ENCODE peak calls at places on chromosomes 11 and 22, in seven cellular contexts. One of them, this sample, is unnamed.

GRCh38 chr11:76672431-76673163 is 2.0 kb upstream of the LRRC32 start:
- DNase-seq in brain microvascular endothelial cell: no peak
- DNase-seq in heart left ventricle: no peak
- DNase-seq in cardiac fibroblast: no peak
- DNase-seq in GM06990: peak
- DNase-seq in kidney epithelial cell: peak
- DNase-seq in fibroblast of pulmonary artery: peak
- DNase-seq in this sample: peak

GRCh38 chr11:16605440-16605970 is 132.9 kb upstream of the C11orf58 start:
- DNase-seq in kidney epithelial cell: no peak
- DNase-seq in fibroblast of pulmonary artery: peak
- DNase-seq in brain microvascular endothelial cell: peak
- DNase-seq in cardiac fibroblast: no peak
- DNase-seq in GM06990: no peak
- DNase-seq in heart left ventricle: peak
- DNase-seq in this sample: peak

GRCh38 chr11:119671048-119671447 is 58.0 kb downstream of the NECTIN1 start:
- DNase-seq in cardiac fibroblast: peak
- DNase-seq in kidney epithelial cell: no peak
- DNase-seq in heart left ventricle: peak
- DNase-seq in GM06990: no peak
- DNase-seq in fibroblast of pulmonary artery: peak
- DNase-seq in brain microvascular endothelial cell: peak
- DNase-seq in this sample: no peak

GRCh38 chr11:31798057-31799035 is 12.8 kb downstream of the PAX6 start:
- DNase-seq in GM06990: peak
- DNase-seq in brain microvascular endothelial cell: no peak
- DNase-seq in cardiac fibroblast: no peak
- DNase-seq in fibroblast of pulmonary artery: no peak
- DNase-seq in kidney epithelial cell: no peak
- DNase-seq in heart left ventricle: no peak
- DNase-seq in this sample: peak

GRCh38 chr11:13480198-13480597 is 15.6 kb downstream of the PTH start:
- DNase-seq in fibroblast of pulmonary artery: no peak
- DNase-seq in cardiac fibroblast: no peak
- DNase-seq in heart left ventricle: no peak
- DNase-seq in brain microvascular endothelial cell: no peak
- DNase-seq in GM06990: no peak
- DNase-seq in kidney epithelial cell: no peak
- DNase-seq in this sample: no peak

GRCh38 chr11:134069426-134069921 is 602 bp downstream of the JAM3 start:
- DNase-seq in cardiac fibroblast: peak
- DNase-seq in GM06990: no peak
- DNase-seq in heart left ventricle: peak
- DNase-seq in kidney epithelial cell: no peak
- DNase-seq in brain microvascular endothelial cell: peak
- DNase-seq in fibroblast of pulmonary artery: peak
- DNase-seq in this sample: no peak

GRCh38 chr22:24420072-24420976 is 7.1 kb upstream of the ADORA2A start:
- DNase-seq in kidney epithelial cell: no peak
- DNase-seq in brain microvascular endothelial cell: no peak
- DNase-seq in GM06990: no peak
- DNase-seq in heart left ventricle: peak
- DNase-seq in cardiac fibroblast: peak
- DNase-seq in fibroblast of pulmonary artery: no peak
- DNase-seq in this sample: no peak

GRCh38 chr11:111331711-111332479 is 33.5 kb downstream of the POU2AF3 start:
- DNase-seq in heart left ventricle: no peak
- DNase-seq in GM06990: no peak
- DNase-seq in fibroblast of pulmonary artery: peak
- DNase-seq in cardiac fibroblast: peak
- DNase-seq in brain microvascular endothelial cell: no peak
- DNase-seq in kidney epithelial cell: no peak
- DNase-seq in this sample: no peak

GRCh38 chr22:49156662-49157285 is 670.9 kb downstream of the BRD1 start:
- DNase-seq in cardiac fibroblast: no peak
- DNase-seq in fibroblast of pulmonary artery: no peak
- DNase-seq in kidney epithelial cell: no peak
- DNase-seq in GM06990: no peak
- DNase-seq in heart left ventricle: no peak
- DNase-seq in brain microvascular endothelial cell: no peak
- DNase-seq in this sample: no peak

GRCh38 chr22:21921729-21922128 is 30.9 kb downstream of the PPM1F start:
- DNase-seq in cardiac fibroblast: no peak
- DNase-seq in kidney epithelial cell: no peak
- DNase-seq in fibroblast of pulmonary artery: no peak
- DNase-seq in heart left ventricle: no peak
- DNase-seq in GM06990: no peak
- DNase-seq in brain microvascular endothelial cell: no peak
- DNase-seq in this sample: no peak

GRCh38 chr11:118918128-118918685 is 7.5 kb downstream of the BCL9L start:
- DNase-seq in brain microvascular endothelial cell: peak
- DNase-seq in cardiac fibroblast: peak
- DNase-seq in GM06990: no peak
- DNase-seq in kidney epithelial cell: no peak
- DNase-seq in fibroblast of pulmonary artery: peak
- DNase-seq in heart left ventricle: peak
- DNase-seq in this sample: no peak

GRCh38 chr11:47500121-47500520 is 51.2 kb upstream of the RAPSN start:
- DNase-seq in fibroblast of pulmonary artery: no peak
- DNase-seq in GM06990: no peak
- DNase-seq in brain microvascular endothelial cell: no peak
- DNase-seq in cardiac fibroblast: no peak
- DNase-seq in kidney epithelial cell: no peak
- DNase-seq in heart left ventricle: no peak
- DNase-seq in this sample: no peak

GRCh38 chr22:38953577-38954413 is 3.6 kb upstream of the APOBEC3A start:
- DNase-seq in cardiac fibroblast: peak
- DNase-seq in brain microvascular endothelial cell: no peak
- DNase-seq in GM06990: peak
- DNase-seq in fibroblast of pulmonary artery: no peak
- DNase-seq in kidney epithelial cell: no peak
- DNase-seq in heart left ventricle: no peak
- DNase-seq in this sample: peak

GRCh38 chr11:71252782-71253730 is 679 bp upstream of the SHANK2 start:
- DNase-seq in fibroblast of pulmonary artery: peak
- DNase-seq in brain microvascular endothelial cell: peak
- DNase-seq in kidney epithelial cell: peak
- DNase-seq in GM06990: no peak
- DNase-seq in heart left ventricle: no peak
- DNase-seq in cardiac fibroblast: peak
- DNase-seq in this sample: no peak

GRCh38 chr11:134230339-134230738 is 5.9 kb downstream of the VPS26B start:
- DNase-seq in brain microvascular endothelial cell: no peak
- DNase-seq in heart left ventricle: no peak
- DNase-seq in kidney epithelial cell: no peak
- DNase-seq in cardiac fibroblast: no peak
- DNase-seq in fibroblast of pulmonary artery: no peak
- DNase-seq in GM06990: no peak
- DNase-seq in this sample: no peak

GRCh38 chr11:120236169-120237107 is 3.5 kb upstream of the POU2F3 start:
- DNase-seq in GM06990: no peak
- DNase-seq in kidney epithelial cell: no peak
- DNase-seq in brain microvascular endothelial cell: no peak
- DNase-seq in heart left ventricle: no peak
- DNase-seq in fibroblast of pulmonary artery: peak
- DNase-seq in cardiac fibroblast: peak
- DNase-seq in this sample: no peak

GRCh38 chr11:18650859-18651557 is 16.9 kb upstream of the SPTY2D1 start:
- DNase-seq in cardiac fibroblast: peak
- DNase-seq in heart left ventricle: peak
- DNase-seq in fibroblast of pulmonary artery: peak
- DNase-seq in kidney epithelial cell: no peak
- DNase-seq in brain microvascular endothelial cell: peak
- DNase-seq in GM06990: peak
- DNase-seq in this sample: peak

DNA sequence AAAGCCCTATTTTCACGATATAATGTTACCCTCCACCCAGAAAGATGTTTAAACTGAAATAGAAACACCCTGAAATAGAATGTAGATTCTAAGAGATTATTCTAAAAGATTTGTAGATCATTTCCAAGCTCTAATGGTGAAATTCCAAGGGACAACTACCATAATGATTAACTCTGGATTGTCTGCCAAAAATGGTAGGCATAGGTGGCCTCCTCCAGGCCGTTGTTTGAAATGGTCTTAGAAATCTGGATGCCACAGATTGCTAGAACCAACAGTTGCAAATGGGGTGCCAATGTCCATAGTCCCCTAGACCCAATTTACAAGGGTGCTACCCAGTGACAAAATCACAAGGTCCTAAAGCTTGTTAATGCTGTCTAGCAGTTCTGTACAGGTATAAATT is 6.7 kb upstream of the SLC6A5 start:
- DNase-seq in kidney epithelial cell: no peak
- DNase-seq in fibroblast of pulmonary artery: no peak
- DNase-seq in GM06990: no peak
- DNase-seq in cardiac fibroblast: no peak
- DNase-seq in heart left ventricle: no peak
- DNase-seq in brain microvascular endothelial cell: no peak
- DNase-seq in this sample: no peak
- TF ChIP-seq CTCF in kidney epithelial cell: no peak
- TF ChIP-seq CTCF in fibroblast of pulmonary artery: no peak
- TF ChIP-seq CTCF in GM06990: no peak
- TF ChIP-seq CTCF in cardiac fibroblast: no peak
- TF ChIP-seq CTCF in heart left ventricle: no peak
- TF ChIP-seq CTCF in brain microvascular endothelial cell: no peak
- TF ChIP-seq CTCF in this sample: no peak

DNA sequence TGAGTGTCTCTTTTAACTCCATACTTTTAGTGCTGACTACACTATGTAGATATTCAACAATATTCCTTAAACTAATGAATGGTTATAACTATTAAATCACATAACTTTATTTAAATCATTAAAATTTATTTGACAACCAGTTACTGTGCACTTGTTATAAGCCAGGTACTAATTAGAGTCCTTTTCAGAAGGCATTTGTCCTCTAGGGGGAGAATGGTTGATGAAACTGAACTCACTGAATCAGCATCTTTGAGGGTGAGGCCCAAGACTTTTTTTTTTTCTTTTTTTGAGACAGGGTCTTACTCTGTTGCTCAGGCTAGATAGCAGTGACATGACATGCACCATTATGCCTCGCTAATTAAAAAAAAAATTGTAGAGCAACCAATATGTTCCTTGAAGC is 515.6 kb upstream of the CCDC90B start:
- DNase-seq in kidney epithelial cell: no peak
- DNase-seq in brain microvascular endothelial cell: no peak
- DNase-seq in heart left ventricle: no peak
- DNase-seq in cardiac fibroblast: no peak
- DNase-seq in fibroblast of pulmonary artery: no peak
- DNase-seq in GM06990: no peak
- DNase-seq in this sample: no peak
- TF ChIP-seq CTCF in kidney epithelial cell: peak
- TF ChIP-seq CTCF in brain microvascular endothelial cell: peak
- TF ChIP-seq CTCF in heart left ventricle: no peak
- TF ChIP-seq CTCF in cardiac fibroblast: peak
- TF ChIP-seq CTCF in fibroblast of pulmonary artery: peak
- TF ChIP-seq CTCF in GM06990: peak
- TF ChIP-seq CTCF in this sample: no peak

DNA sequence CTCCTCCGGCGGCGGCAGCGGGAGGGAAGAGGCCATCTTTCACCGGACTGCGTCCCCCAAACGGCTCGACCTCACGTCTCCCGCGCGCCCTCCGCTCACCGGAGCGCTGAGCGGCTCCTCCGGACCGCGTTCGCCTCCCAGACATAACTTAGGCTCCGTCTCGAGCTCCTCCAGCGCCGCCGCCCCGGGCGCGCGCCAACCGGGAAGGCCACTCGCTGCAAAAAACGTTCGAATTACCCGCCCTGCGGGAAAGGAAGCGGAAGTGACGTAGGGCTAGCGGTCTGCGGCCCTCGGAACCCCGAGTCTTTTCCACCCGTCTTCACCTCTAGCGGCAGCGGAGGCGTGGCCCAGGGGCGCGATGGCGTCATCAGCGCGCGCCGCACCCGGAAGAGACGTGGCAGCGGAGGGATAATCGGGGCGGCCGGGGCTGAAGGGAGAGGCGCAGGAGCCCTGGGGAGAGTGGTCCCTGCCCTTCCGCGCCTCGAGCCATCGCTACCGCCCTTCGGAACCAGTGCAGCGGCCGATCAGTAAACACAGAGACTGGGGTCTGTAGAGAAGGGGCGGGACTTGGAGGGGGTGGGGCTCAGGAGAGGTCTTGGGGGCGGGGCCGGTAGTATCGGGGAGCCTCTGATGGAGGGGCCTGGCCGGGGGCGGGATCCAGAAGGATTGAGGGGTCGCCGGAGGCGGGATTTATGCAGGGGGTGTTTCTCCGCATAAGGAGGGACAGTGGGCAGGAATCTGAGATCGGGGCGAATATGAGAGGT is at the start of the genes CDCA5 and ZFPL1:
- DNase-seq in fibroblast of pulmonary artery: peak
- DNase-seq in GM06990: peak
- DNase-seq in brain microvascular endothelial cell: peak
- DNase-seq in kidney epithelial cell: peak
- DNase-seq in heart left ventricle: peak
- DNase-seq in cardiac fibroblast: peak
- DNase-seq in this sample: peak
- TF ChIP-seq CTCF in fibroblast of pulmonary artery: no peak
- TF ChIP-seq CTCF in GM06990: no peak
- TF ChIP-seq CTCF in brain microvascular endothelial cell: no peak
- TF ChIP-seq CTCF in kidney epithelial cell: no peak
- TF ChIP-seq CTCF in heart left ventricle: no peak
- TF ChIP-seq CTCF in cardiac fibroblast: no peak
- TF ChIP-seq CTCF in this sample: no peak

GRCh38 chr11:128022761-128023160 is 564.6 kb downstream of the ETS1 start:
- DNase-seq in kidney epithelial cell: no peak
- DNase-seq in GM06990: no peak
- DNase-seq in cardiac fibroblast: no peak
- DNase-seq in brain microvascular endothelial cell: no peak
- DNase-seq in fibroblast of pulmonary artery: no peak
- DNase-seq in heart left ventricle: no peak
- DNase-seq in this sample: no peak

GRCh38 chr11:128018692-128019091 is 568.7 kb downstream of the ETS1 start:
- DNase-seq in kidney epithelial cell: no peak
- DNase-seq in cardiac fibroblast: no peak
- DNase-seq in GM06990: no peak
- DNase-seq in heart left ventricle: no peak
- DNase-seq in fibroblast of pulmonary artery: no peak
- DNase-seq in brain microvascular endothelial cell: no peak
- DNase-seq in this sample: no peak

GRCh38 chr11:128026596-128026995 is 560.8 kb downstream of the ETS1 start:
- DNase-seq in heart left ventricle: no peak
- DNase-seq in brain microvascular endothelial cell: peak
- DNase-seq in cardiac fibroblast: peak
- DNase-seq in kidney epithelial cell: peak
- DNase-seq in GM06990: no peak
- DNase-seq in fibroblast of pulmonary artery: peak
- DNase-seq in this sample: no peak

GRCh38 chr11:128021304-128022006 is 565.9 kb downstream of the ETS1 start:
- DNase-seq in brain microvascular endothelial cell: no peak
- DNase-seq in GM06990: no peak
- DNase-seq in cardiac fibroblast: peak
- DNase-seq in fibroblast of pulmonary artery: peak
- DNase-seq in heart left ventricle: no peak
- DNase-seq in kidney epithelial cell: no peak
- DNase-seq in this sample: no peak

DNA sequence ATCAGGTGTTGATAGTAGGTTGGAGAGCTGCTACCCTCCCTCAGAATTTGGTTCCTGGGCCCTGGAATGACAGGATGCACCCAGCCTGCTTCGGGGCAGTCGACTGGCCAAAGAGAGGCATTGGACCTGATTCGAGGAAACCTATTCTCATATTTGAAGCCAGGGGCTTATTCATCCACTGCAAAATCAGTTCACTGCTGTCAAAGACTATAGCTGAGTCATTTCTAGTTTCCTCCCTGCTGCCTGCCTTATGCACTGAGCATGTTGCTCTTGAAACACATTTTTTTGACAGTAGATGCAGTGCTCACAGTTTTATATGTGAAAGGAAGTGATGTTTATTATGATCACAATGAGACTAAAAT is 565.4 kb downstream of the ETS1 start:
- DNase-seq in kidney epithelial cell: no peak
- DNase-seq in heart left ventricle: no peak
- DNase-seq in cardiac fibroblast: peak
- DNase-seq in fibroblast of pulmonary artery: peak
- DNase-seq in GM06990: no peak
- DNase-seq in brain microvascular endothelial cell: peak
- DNase-seq in this sample: no peak
- TF ChIP-seq CTCF in kidney epithelial cell: no peak
- TF ChIP-seq CTCF in heart left ventricle: no peak
- TF ChIP-seq CTCF in cardiac fibroblast: no peak
- TF ChIP-seq CTCF in fibroblast of pulmonary artery: peak
- TF ChIP-seq CTCF in GM06990: no peak
- TF ChIP-seq CTCF in brain microvascular endothelial cell: no peak
- TF ChIP-seq CTCF in this sample: no peak

This sample was measured in GM20000.